ENCODE peak calls at places on chromosome 9, in seven cellular contexts. V, N, M, I, B, P and Y are unnamed samples. For H3K27me3, the result is how much of the 10 kb centered on the place peaks cover.

GRCh38 chr9:88680041-88680440 is 145.1 kb downstream of the NXNL2 start:
- DNase-seq in V (no peak), N (no peak), M (no peak), I (no peak), B (peak), P (no peak), Y (no peak)

GRCh38 chr9:82781965-82782392 is 281.0 kb downstream of the RASEF start:
- DNase-seq in V (no peak), N (no peak), M (no peak), I (no peak), B (peak), P (no peak), Y (no peak)

GRCh38 chr9:8364021-8364782 is 564.6 kb upstream of the DMAC1 start:
- DNase-seq in V (no peak), N (no peak), M (no peak), I (no peak), B (no peak), P (no peak), Y (no peak)

GRCh38 chr9:98807070-98807810 is at the start of gene GALNT12:
- DNase-seq in V (no peak), N (peak), M (no peak), I (no peak), B (no peak), P (peak), Y (no peak)

GRCh38 chr9:78566948-78567675 is 270.2 kb downstream of the PSAT1 start:
- DNase-seq in V (peak), N (no peak), M (no peak), I (peak), B (peak), P (no peak), Y (no peak)

GRCh38 chr9:6218099-6218502 is 2.5 kb downstream of the IL33 start:
- DNase-seq in V (peak), N (peak), M (no peak), I (peak), B (peak), P (no peak), Y (peak)

GRCh38 chr9:137691648-137692357 is 73.0 kb downstream of the EHMT1 start:
- DNase-seq in V (no peak), N (no peak), M (no peak), I (no peak), B (no peak), P (no peak), Y (peak)

GRCh38 chr9:97617939-97618416 is 15.2 kb downstream of the TSTD2 start:
- DNase-seq in V (no peak), N (no peak), M (no peak), I (no peak), B (no peak), P (no peak), Y (no peak)

GRCh38 chr9:18348086-18348485 is 125.9 kb upstream of the ADAMTSL1 start:
- DNase-seq in V (no peak), N (no peak), M (no peak), I (no peak), B (no peak), P (no peak), Y (no peak)

GRCh38 chr9:114180701-114181582 is 25.6 kb downstream of the COL27A1 start:
- DNase-seq in V (no peak), N (peak), M (no peak), I (peak), B (peak), P (no peak), Y (peak)

GRCh38 chr9:78028926-78029325 is 2.7 kb downstream of the GNAQ start:
- DNase-seq in V (no peak), N (no peak), M (no peak), I (no peak), B (no peak), P (no peak), Y (peak)

GRCh38 chr9:79862921-79863890 is 291.4 kb downstream of the TLE4 start:
- DNase-seq in V (no peak), N (no peak), M (no peak), I (no peak), B (no peak), P (no peak), Y (no peak)

GRCh38 chr9:136769710-136770191 is 5.4 kb upstream of the LCN15 start:
- DNase-seq in V (peak), N (peak), M (no peak), I (no peak), B (no peak), P (peak), Y (no peak)

GRCh38 chr9:85213650-85214607 is 527.8 kb downstream of the AGTPBP1 start:
- DNase-seq in V (no peak), N (peak), M (no peak), I (no peak), B (no peak), P (peak), Y (no peak)

GRCh38 chr9:124779368-124780059 is 2.6 kb downstream of the OLFML2A start:
- DNase-seq in V (peak), N (peak), M (no peak), I (peak), B (peak), P (peak), Y (peak)

GRCh38 chr9:72280913-72281500 is 84.0 kb downstream of the ZFAND5 start:
- DNase-seq in V (peak), N (peak), M (peak), I (peak), B (peak), P (peak), Y (peak)

GRCh38 chr9:99411068-99411467 is 189.0 kb downstream of the SEC61B start:
- DNase-seq in V (peak), N (no peak), M (no peak), I (peak), B (peak), P (no peak), Y (no peak)

GRCh38 chr9:101485873-101486692 is 47.6 kb upstream of the RNF20 start:
- DNase-seq in V (no peak), N (peak), M (peak), I (peak), B (peak), P (peak), Y (no peak)

GRCh38 chr9:132748450-132748849 is 78.2 kb downstream of the GTF3C4 start:
- DNase-seq in V (no peak), N (no peak), M (no peak), I (peak), B (no peak), P (no peak), Y (no peak)

GRCh38 chr9:21153688-21154608 is 12.3 kb upstream of the IFNW1 start:
- DNase-seq in V (peak), N (peak), M (peak), I (peak), B (peak), P (no peak), Y (peak)

GRCh38 chr9:31916591-31917223 is 467.7 kb upstream of the ACO1 start:
- DNase-seq in V (peak), N (peak), M (no peak), I (no peak), B (no peak), P (peak), Y (no peak)

GRCh38 chr9:99748251-99748650 is 73.4 kb upstream of the NR4A3 start:
- DNase-seq in V (no peak), N (no peak), M (no peak), I (no peak), B (no peak), P (no peak), Y (no peak)

GRCh38 chr9:120932086-120932818 is 5.7 kb upstream of the TRAF1 start:
- DNase-seq in V (no peak), N (no peak), M (no peak), I (no peak), B (no peak), P (no peak), Y (no peak)

GRCh38 chr9:98201749-98202148 is 9.3 kb upstream of the CORO2A start:
- DNase-seq in V (no peak), N (no peak), M (no peak), I (no peak), B (no peak), P (no peak), Y (no peak)

GRCh38 chr9:127717766-127718165 is 1.9 kb downstream of the TTC16 start:
- DNase-seq in V (no peak), N (no peak), M (no peak), I (no peak), B (no peak), P (no peak), Y (no peak)

GRCh38 chr9:89676281-89676680 is 71.5 kb downstream of the GADD45G start:
- DNase-seq in V (no peak), N (no peak), M (no peak), I (no peak), B (no peak), P (no peak), Y (no peak)

GRCh38 chr9:114619205-114619758 is 8.2 kb downstream of the TMEM268 start:
- DNase-seq in V (no peak), N (no peak), M (no peak), I (no peak), B (no peak), P (no peak), Y (peak)

GRCh38 chr9:76519027-76519835 is 60.2 kb downstream of the GCNT1 start:
- DNase-seq in V (peak), N (no peak), M (no peak), I (no peak), B (peak), P (no peak), Y (peak)

GRCh38 chr9:129327552-129328283 is 149.7 kb upstream of the IER5L start:
- DNase-seq in V (no peak), N (no peak), M (no peak), I (no peak), B (no peak), P (no peak), Y (no peak)
- H3K4me2 ChIP-seq in V (no peak), N (no peak), M (no peak), I (no peak), B (no peak), P (no peak), Y (no peak)

GRCh38 chr9:95036676-95037075 is 280.8 kb downstream of the FANCC start:
- DNase-seq in V (no peak), N (no peak), M (no peak), I (no peak), B (no peak), P (no peak), Y (no peak)

GRCh38 chr9:95037789-95038521 is 279.6 kb downstream of the FANCC start:
- DNase-seq in V (peak), N (no peak), M (no peak), I (no peak), B (no peak), P (no peak), Y (no peak)

GRCh38 chr9:95038666-95039065 is 278.8 kb downstream of the FANCC start:
- DNase-seq in V (no peak), N (no peak), M (no peak), I (no peak), B (no peak), P (no peak), Y (no peak)

GRCh38 chr9:95032580-95033298 is 284.8 kb downstream of the FANCC start:
- DNase-seq in V (peak), N (no peak), M (no peak), I (no peak), B (no peak), P (no peak), Y (no peak)

GRCh38 chr9:95035846-95036245 is 281.7 kb downstream of the FANCC start:
- DNase-seq in V (no peak), N (no peak), M (no peak), I (no peak), B (no peak), P (no peak), Y (no peak)
- TF ChIP-seq CTCF in V (no peak), N (no peak), M (no peak), I (no peak), B (no peak), P (no peak), Y (no peak)

DNA sequence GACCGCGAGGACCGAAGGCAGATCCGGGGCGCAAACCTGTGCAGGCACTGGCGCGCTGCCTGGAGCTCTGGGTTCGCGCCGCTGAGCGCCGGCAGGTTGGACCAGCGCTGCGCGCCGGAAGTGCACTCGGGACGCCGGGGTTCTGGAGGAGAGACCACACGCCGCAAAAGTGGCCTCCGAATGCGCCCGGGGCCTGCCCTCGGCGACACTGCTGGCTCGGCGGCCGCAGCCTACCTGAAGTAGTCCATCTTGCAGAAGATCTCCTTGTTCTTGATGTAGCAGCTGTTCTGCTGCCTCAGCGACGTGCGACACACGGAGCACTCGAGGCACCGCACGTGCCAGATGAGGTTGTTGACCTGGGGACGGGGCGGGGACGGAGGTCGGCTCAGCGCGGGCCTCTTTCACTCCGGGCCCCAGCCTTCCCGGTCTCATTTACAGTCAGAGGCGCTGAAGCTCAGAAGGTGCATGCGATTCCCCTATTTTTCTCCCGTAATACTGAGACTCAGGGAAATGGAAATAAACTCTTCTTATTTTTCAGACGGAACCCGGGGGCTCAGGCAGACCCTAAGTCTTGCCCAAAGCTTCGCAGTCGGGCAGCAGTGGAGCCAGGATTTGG is 2.5 kb downstream of the LHX6 start:
- DNase-seq in V (no peak), N (peak), M (no peak), I (no peak), B (no peak), P (peak), Y (no peak)
- H3K27me3 ChIP-seq in V (under half), N (half or more), M (under half), I (half or more), B (half or more), P (half or more), Y (under half)

DNA sequence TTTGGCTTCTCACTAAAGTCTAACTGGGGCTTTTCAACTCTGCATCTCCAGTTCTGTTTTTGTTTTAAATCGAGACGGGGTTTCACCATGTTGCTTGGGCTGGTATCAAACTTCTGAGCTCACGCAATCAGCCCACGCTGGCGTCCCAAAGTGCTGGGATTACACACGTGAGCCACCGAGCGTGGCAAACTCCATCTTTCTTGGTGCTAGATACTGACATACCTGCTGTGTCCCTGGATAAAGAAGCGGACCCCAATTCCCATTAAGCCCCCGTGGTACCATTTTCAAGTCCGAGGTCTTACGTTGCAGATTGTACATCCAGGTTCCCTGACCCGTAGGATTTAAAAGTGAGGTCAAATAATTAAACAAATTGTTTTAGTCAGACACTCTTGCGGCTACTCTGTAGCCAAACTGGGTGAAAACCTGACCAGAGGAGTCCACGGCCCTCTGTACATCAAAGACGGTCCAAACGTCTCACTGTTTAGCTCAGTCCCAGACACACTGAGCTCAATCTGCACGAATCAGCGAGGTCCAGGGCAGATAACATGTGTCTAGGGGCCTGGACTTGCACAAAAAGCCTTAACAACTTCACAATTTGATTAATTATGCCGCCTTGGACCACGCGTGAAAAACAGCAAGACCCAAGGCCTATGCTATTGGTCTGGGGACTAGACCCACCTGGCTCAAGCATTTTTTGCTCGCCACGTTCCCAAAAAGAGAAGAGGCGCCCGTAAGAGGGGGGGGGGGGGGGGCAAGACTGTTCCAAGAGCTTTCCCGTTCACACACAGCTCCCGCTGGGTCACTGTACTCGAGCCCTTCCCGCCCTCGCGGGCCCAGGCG is 727 bp upstream of the DNAJA1 start:
- DNase-seq in V (peak), N (no peak), M (peak), I (peak), B (peak), P (no peak), Y (no peak)
- H3K4me2 ChIP-seq in V (peak), N (peak), M (peak), I (peak), B (peak), P (peak), Y (peak)

GRCh38 chr9:126480810-126481209 is 132.9 kb upstream of the LMX1B start:
- DNase-seq in V (no peak), N (no peak), M (no peak), I (no peak), B (no peak), P (no peak), Y (no peak)

GRCh38 chr9:126483468-126484056 is 130.2 kb upstream of the LMX1B start:
- DNase-seq in V (no peak), N (no peak), M (no peak), I (no peak), B (no peak), P (no peak), Y (no peak)

GRCh38 chr9:126481862-126482261 is 131.9 kb upstream of the LMX1B start:
- DNase-seq in V (no peak), N (no peak), M (no peak), I (no peak), B (no peak), P (no peak), Y (no peak)

GRCh38 chr9:126479515-126479914 is 134.2 kb upstream of the LMX1B start:
- DNase-seq in V (no peak), N (no peak), M (no peak), I (no peak), B (no peak), P (no peak), Y (no peak)

GRCh38 chr9:126482361-126483044 is 131.2 kb upstream of the LMX1B start:
- DNase-seq in V (no peak), N (peak), M (no peak), I (peak), B (peak), P (peak), Y (no peak)
- TF ChIP-seq CTCF in V (no peak), N (peak), M (no peak), I (no peak), B (no peak), P (peak), Y (no peak)

GRCh38 chr9:92745881-92746280 is 18.8 kb downstream of the BICD2 start:
- DNase-seq in V (no peak), N (no peak), M (no peak), I (no peak), B (no peak), P (no peak), Y (no peak)
- H3K27me3 ChIP-seq in V (under half), N (under half), M (under half), I (under half), B (under half), P (under half), Y (under half)

GRCh38 chr9:12775963-12776774 is 1.3 kb downstream of the LURAP1L start:
- DNase-seq in V (peak), N (peak), M (peak), I (peak), B (peak), P (peak), Y (peak)
- H3K4me2 ChIP-seq in V (peak), N (peak), M (peak), I (peak), B (peak), P (peak), Y (peak)

DNA sequence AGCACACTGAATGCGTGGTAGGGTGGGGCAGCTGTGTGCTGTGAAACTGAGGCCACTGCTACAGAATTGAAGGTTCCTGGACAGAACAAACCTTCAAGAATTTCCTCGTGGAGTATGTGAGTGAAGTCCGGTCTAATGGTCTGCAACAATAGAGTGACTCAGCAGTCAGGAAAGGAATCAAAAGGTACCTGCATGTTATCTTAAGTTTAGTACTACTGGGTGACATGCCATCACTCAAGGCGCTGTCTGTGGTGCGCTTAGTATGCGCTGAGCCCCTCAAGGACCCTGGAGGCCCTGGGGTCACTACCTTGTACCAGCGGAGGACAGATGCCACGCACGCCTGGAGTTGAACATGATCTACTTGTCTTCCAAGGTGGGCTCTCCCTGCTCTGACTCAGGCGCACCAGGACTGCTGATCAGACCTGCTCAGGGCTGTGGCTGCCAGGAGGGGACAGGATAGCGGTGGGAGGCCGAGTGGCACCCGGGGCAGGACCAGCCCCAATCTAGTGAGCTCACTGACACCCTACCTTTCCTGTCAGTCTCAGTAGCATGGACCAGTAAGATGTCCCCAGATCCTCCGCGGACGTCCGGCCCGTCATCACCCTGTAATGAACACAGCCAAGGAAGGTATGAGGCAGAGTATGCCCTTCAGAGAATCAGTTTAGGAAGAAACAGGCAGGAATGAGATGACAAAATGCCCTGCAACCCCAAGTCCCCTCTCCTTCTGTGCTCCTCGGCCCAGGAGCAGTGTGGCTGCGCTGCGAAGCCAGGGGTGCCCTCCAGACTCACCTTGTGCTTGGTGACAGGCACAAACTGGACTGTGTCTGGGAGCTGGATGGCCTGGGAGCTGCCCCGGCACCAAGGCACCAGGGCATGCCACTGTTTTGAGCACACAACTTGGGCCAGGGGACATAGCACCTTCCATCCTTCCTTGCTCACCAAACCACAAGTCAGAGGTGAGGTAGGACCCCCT is 50.7 kb downstream of the PRRT1B start:
- DNase-seq in V (no peak), N (no peak), M (no peak), I (no peak), B (no peak), P (no peak), Y (peak)
- TF ChIP-seq CTCF in V (no peak), N (no peak), M (no peak), I (no peak), B (no peak), P (no peak), Y (no peak)

DNA sequence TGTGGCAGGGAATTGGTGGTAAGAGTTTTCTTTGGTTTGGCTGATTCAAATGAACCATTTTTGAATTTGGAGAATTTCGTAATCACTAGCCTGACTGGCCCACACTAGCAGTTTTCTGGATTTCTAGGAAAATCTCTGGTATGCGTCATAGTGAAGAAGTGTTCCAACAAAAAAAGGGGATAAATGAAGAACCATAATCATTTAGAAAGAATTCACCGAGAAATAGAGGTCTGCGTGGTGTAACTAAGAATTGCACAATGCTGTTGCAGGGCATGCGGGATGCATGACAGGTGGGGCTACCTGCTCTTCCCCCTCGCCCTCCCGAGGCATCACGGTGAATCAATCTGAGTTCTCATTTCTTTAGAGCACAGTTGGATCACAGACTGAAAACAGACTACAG is 232.3 kb upstream of the PAPPA start:
- DNase-seq in V (no peak), N (no peak), M (no peak), I (peak), B (peak), P (no peak), Y (no peak)
- H3K27me3 ChIP-seq in V (under half), N (under half), M (under half), I (under half), B (under half), P (under half), Y (under half)

GRCh38 chr9:27426717-27427645 is 97.1 kb upstream of the IFNK start:
- DNase-seq in V (peak), N (peak), M (no peak), I (peak), B (peak), P (no peak), Y (no peak)
- H3K4me2 ChIP-seq in V (peak), N (peak), M (peak), I (no peak), B (no peak), P (peak), Y (no peak)